ENCODE peak calls at places on chromosomes 12 and 14, in four cellular contexts. One of them, this sample, is unnamed.

GRCh38 chr14:57486767-57487379 is 6.8 kb downstream of the CCDC198 start:
- DNase-seq in HepG2: peak
- DNase-seq in GM12878: no peak
- DNase-seq in K562: peak
- DNase-seq in this sample: peak

GRCh38 chr12:24617471-24617870 is 331.4 kb downstream of the BCAT1 start:
- DNase-seq in K562: no peak
- DNase-seq in HepG2: no peak
- DNase-seq in GM12878: no peak
- DNase-seq in this sample: no peak

GRCh38 chr14:77989441-77989891 is 180.7 kb upstream of the NRXN3 start:
- DNase-seq in HepG2: no peak
- DNase-seq in GM12878: no peak
- DNase-seq in K562: no peak
- DNase-seq in this sample: no peak

GRCh38 chr12:24696800-24697199 is 252.1 kb downstream of the BCAT1 start:
- DNase-seq in K562: no peak
- DNase-seq in HepG2: no peak
- DNase-seq in GM12878: no peak
- DNase-seq in this sample: no peak

GRCh38 chr12:34354239-34355200 is 332.2 kb downstream of the ALG10 start:
- DNase-seq in GM12878: no peak
- DNase-seq in K562: no peak
- DNase-seq in HepG2: no peak
- DNase-seq in this sample: no peak

GRCh38 chr12:40226652-40227051 is 1.9 kb downstream of the LRRK2 start:
- DNase-seq in HepG2: no peak
- DNase-seq in K562: peak
- DNase-seq in GM12878: no peak
- DNase-seq in this sample: no peak

GRCh38 chr12:110114596-110114995 is 9.6 kb upstream of the IFT81 start:
- DNase-seq in GM12878: no peak
- DNase-seq in HepG2: no peak
- DNase-seq in K562: no peak
- DNase-seq in this sample: no peak

GRCh38 chr12:91138337-91138905 is 27.1 kb upstream of the LUM start:
- DNase-seq in HepG2: no peak
- DNase-seq in GM12878: no peak
- DNase-seq in K562: no peak
- DNase-seq in this sample: peak

GRCh38 chr14:85125331-85125730 is 404.6 kb upstream of the FLRT2 start:
- DNase-seq in HepG2: no peak
- DNase-seq in K562: no peak
- DNase-seq in GM12878: no peak
- DNase-seq in this sample: no peak

GRCh38 chr12:78245111-78245510 is 414.4 kb downstream of the NAV3 start:
- DNase-seq in HepG2: no peak
- DNase-seq in K562: no peak
- DNase-seq in GM12878: no peak
- DNase-seq in this sample: no peak

GRCh38 chr14:68891851-68892660 is 87.0 kb downstream of the ACTN1 start:
- DNase-seq in HepG2: no peak
- DNase-seq in GM12878: no peak
- DNase-seq in K562: no peak
- DNase-seq in this sample: no peak

GRCh38 chr12:3182426-3182825 is 105.2 kb downstream of the TSPAN9 start:
- DNase-seq in K562: no peak
- DNase-seq in HepG2: no peak
- DNase-seq in GM12878: no peak
- DNase-seq in this sample: no peak

GRCh38 chr12:102169922-102170698 is 27.5 kb downstream of the PMCH start:
- DNase-seq in GM12878: no peak
- DNase-seq in K562: peak
- DNase-seq in HepG2: peak
- DNase-seq in this sample: peak

GRCh38 chr14:67620217-67620789 is 583 bp downstream of the ARG2 start:
- DNase-seq in K562: peak
- DNase-seq in HepG2: no peak
- DNase-seq in GM12878: no peak
- DNase-seq in this sample: peak

GRCh38 chr14:103562135-103562384 is 397 bp downstream of the BAG5 start:
- DNase-seq in K562: no peak
- DNase-seq in GM12878: no peak
- DNase-seq in HepG2: no peak
- DNase-seq in this sample: peak

GRCh38 chr12:229441-230191 is 15.7 kb upstream of the SLC6A12 start:
- DNase-seq in GM12878: no peak
- DNase-seq in HepG2: no peak
- DNase-seq in K562: no peak
- DNase-seq in this sample: no peak

GRCh38 chr12:32548691-32549412 is 130.2 kb upstream of the DNM1L start:
- DNase-seq in K562: no peak
- DNase-seq in HepG2: no peak
- DNase-seq in GM12878: no peak
- DNase-seq in this sample: no peak

GRCh38 chr12:81332054-81332453 is 254.2 kb downstream of the ACSS3 start:
- DNase-seq in GM12878: no peak
- DNase-seq in HepG2: no peak
- DNase-seq in K562: no peak
- DNase-seq in this sample: peak

GRCh38 chr12:105476616-105477015 is 146.1 kb downstream of the C12orf75 start:
- DNase-seq in GM12878: peak
- DNase-seq in HepG2: no peak
- DNase-seq in K562: no peak
- DNase-seq in this sample: no peak

GRCh38 chr14:48690349-48690748 is 895.8 kb downstream of the RPS29 start:
- DNase-seq in K562: no peak
- DNase-seq in GM12878: no peak
- DNase-seq in HepG2: no peak
- DNase-seq in this sample: peak

GRCh38 chr12:57540998-57541397 is 6.0 kb downstream of the DCTN2 start:
- DNase-seq in K562: no peak
- DNase-seq in HepG2: no peak
- DNase-seq in GM12878: no peak
- DNase-seq in this sample: no peak

GRCh38 chr14:60981626-60982455 is 796 bp downstream of the SLC38A6 start:
- DNase-seq in HepG2: peak
- DNase-seq in GM12878: peak
- DNase-seq in K562: peak
- DNase-seq in this sample: peak

GRCh38 chr14:55838529-55839052 is 258.6 kb downstream of the KTN1 start:
- DNase-seq in HepG2: no peak
- DNase-seq in K562: no peak
- DNase-seq in GM12878: no peak
- DNase-seq in this sample: no peak

GRCh38 chr14:101828038-101828437 is 66.5 kb downstream of the PPP2R5C start:
- DNase-seq in GM12878: no peak
- DNase-seq in K562: no peak
- DNase-seq in HepG2: no peak
- DNase-seq in this sample: no peak

GRCh38 chr12:30909721-30910350 is 16.7 kb upstream of the TSPAN11 start:
- DNase-seq in HepG2: no peak
- DNase-seq in K562: no peak
- DNase-seq in GM12878: no peak
- DNase-seq in this sample: peak

GRCh38 chr14:89041245-89041585 is 216.8 kb downstream of the TTC8 start:
- DNase-seq in K562: no peak
- DNase-seq in GM12878: no peak
- DNase-seq in HepG2: peak
- DNase-seq in this sample: no peak

GRCh38 chr14:99545574-99545973 is 58.4 kb downstream of the CCDC85C start:
- DNase-seq in HepG2: no peak
- DNase-seq in GM12878: no peak
- DNase-seq in K562: no peak
- DNase-seq in this sample: no peak

GRCh38 chr12:60535363-60535762 is 939.5 kb downstream of the SLC16A7 start:
- DNase-seq in GM12878: no peak
- DNase-seq in K562: no peak
- DNase-seq in HepG2: no peak
- DNase-seq in this sample: no peak

GRCh38 chr14:50010752-50011151 is 105.6 kb downstream of the VCPKMT start:
- DNase-seq in K562: no peak
- DNase-seq in GM12878: no peak
- DNase-seq in HepG2: no peak
- DNase-seq in this sample: no peak

GRCh38 chr12:17304503-17305347 is 698.8 kb upstream of the LMO3 start:
- DNase-seq in HepG2: no peak
- DNase-seq in GM12878: no peak
- DNase-seq in K562: no peak
- DNase-seq in this sample: no peak

GRCh38 chr12:29148065-29148957 is 767 bp upstream of the FAR2 start:
- DNase-seq in K562: peak
- DNase-seq in GM12878: no peak
- DNase-seq in HepG2: no peak
- DNase-seq in this sample: no peak

GRCh38 chr12:10052111-10052913 is 21.8 kb downstream of the CLEC9A start:
- DNase-seq in GM12878: peak
- DNase-seq in K562: no peak
- DNase-seq in HepG2: no peak
- DNase-seq in this sample: no peak

GRCh38 chr12:10048531-10048930 is 18.0 kb downstream of the CLEC9A start:
- DNase-seq in K562: no peak
- DNase-seq in GM12878: no peak
- DNase-seq in HepG2: no peak
- DNase-seq in this sample: no peak
- TF ChIP-seq REST in K562: no peak
- TF ChIP-seq REST in GM12878: no peak
- TF ChIP-seq REST in HepG2: no peak
- TF ChIP-seq REST in this sample: no peak

GRCh38 chr14:93963692-93964091 is 12.7 kb downstream of the ASB2 start:
- DNase-seq in GM12878: no peak
- DNase-seq in K562: no peak
- DNase-seq in HepG2: no peak
- DNase-seq in this sample: no peak

GRCh38 chr14:93964281-93964680 is 12.1 kb downstream of the ASB2 start:
- DNase-seq in GM12878: no peak
- DNase-seq in K562: no peak
- DNase-seq in HepG2: no peak
- DNase-seq in this sample: no peak

GRCh38 chr14:93964820-93965286 is 11.5 kb downstream of the ASB2 start:
- DNase-seq in HepG2: no peak
- DNase-seq in GM12878: no peak
- DNase-seq in K562: no peak
- DNase-seq in this sample: no peak

GRCh38 chr14:93961610-93962009 is 14.8 kb downstream of the ASB2 start:
- DNase-seq in HepG2: no peak
- DNase-seq in GM12878: no peak
- DNase-seq in K562: no peak
- DNase-seq in this sample: no peak

GRCh38 chr14:93962701-93963601 is 13.4 kb downstream of the ASB2 start:
- DNase-seq in K562: no peak
- DNase-seq in HepG2: no peak
- DNase-seq in GM12878: peak
- DNase-seq in this sample: no peak
- TF ChIP-seq CREB1 in K562: no peak
- TF ChIP-seq CREB1 in HepG2: no peak
- TF ChIP-seq CREB1 in GM12878: no peak
- TF ChIP-seq CREB1 in this sample: no peak

GRCh38 chr12:43805857-43806736 is at the start of gene TWF1:
- DNase-seq in GM12878: no peak
- DNase-seq in K562: peak
- DNase-seq in HepG2: peak
- DNase-seq in this sample: peak
- TF ChIP-seq CTCF in GM12878: peak
- TF ChIP-seq CTCF in K562: peak
- TF ChIP-seq CTCF in HepG2: no peak
- TF ChIP-seq CTCF in this sample: peak

DNA sequence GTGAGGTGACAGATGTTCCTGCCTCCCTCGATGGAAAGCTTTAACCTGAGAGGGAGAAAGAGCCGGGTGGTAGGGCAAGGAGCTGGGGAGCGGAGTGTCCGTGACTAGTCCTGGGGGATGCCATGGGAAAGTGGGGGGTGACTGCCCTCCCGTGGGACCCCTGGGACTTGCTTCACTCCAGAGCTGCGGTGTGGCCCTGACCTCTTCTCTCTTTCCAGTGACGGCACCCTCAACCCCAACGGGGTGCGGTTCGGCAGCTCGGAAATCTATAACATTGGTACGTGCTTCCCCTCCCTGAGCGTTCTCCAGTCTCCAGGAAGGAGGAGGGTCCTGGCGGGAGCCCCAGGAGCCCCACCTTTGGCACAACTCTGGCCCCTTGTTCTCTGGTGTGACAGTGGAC is 69.3 kb downstream of the AACS start:
- DNase-seq in GM12878: no peak
- DNase-seq in K562: no peak
- DNase-seq in HepG2: no peak
- DNase-seq in this sample: no peak
- TF ChIP-seq REST in GM12878: no peak
- TF ChIP-seq REST in K562: no peak
- TF ChIP-seq REST in HepG2: no peak
- TF ChIP-seq REST in this sample: no peak

GRCh38 chr12:121957831-121958515 is 39.6 kb downstream of the CFAP251 start:
- DNase-seq in GM12878: no peak
- DNase-seq in K562: no peak
- DNase-seq in HepG2: no peak
- DNase-seq in this sample: no peak
- TF ChIP-seq CREB1 in GM12878: no peak
- TF ChIP-seq CREB1 in K562: no peak
- TF ChIP-seq CREB1 in HepG2: no peak
- TF ChIP-seq CREB1 in this sample: no peak

DNA sequence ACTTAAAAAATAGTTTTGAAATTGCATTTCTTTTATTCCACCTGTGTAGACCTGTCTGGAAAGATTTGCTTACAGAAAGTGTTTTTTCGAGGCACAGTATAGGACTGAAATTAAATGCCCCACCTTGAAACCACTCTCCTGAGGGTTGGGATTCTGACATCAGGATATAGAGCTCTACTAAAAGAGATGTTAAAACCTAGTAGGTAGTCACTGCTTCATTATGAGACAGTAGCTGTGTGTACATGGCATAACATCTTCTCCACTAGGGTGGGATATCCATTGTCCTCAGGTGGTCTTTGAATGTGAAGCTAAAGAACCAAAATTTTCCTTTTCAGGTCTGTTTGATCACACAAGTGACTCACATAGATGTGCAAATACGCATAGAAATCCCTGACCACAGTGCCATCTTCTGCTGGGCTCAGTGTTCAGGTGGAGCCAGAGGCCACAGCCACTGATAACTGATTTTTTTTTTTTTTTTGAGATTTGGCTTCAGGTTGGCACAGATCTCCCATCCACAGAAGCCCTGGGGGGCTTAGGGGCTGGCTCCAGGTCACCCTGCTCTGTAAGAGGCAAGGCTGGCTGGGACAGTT is 125.6 kb downstream of the DAAM1 start:
- DNase-seq in GM12878: no peak
- DNase-seq in HepG2: peak
- DNase-seq in K562: no peak
- DNase-seq in this sample: no peak
- TF ChIP-seq CTCF in GM12878: no peak
- TF ChIP-seq CTCF in HepG2: peak
- TF ChIP-seq CTCF in K562: no peak
- TF ChIP-seq CTCF in this sample: no peak

GRCh38 chr12:115417610-115418009 is 733.6 kb upstream of the TBX3 start:
- DNase-seq in GM12878: no peak
- DNase-seq in HepG2: no peak
- DNase-seq in K562: no peak
- DNase-seq in this sample: no peak
- TF ChIP-seq REST in GM12878: no peak
- TF ChIP-seq REST in HepG2: no peak
- TF ChIP-seq REST in K562: no peak
- TF ChIP-seq REST in this sample: no peak